ENCODE peak calls at places on chromosomes 1 and 21, in five cellular contexts. T, F, V, M and R are unnamed samples.

GRCh38 chr21:29299046-29299905 is 554 bp downstream of the BACH1 start:
- DNase-seq in T (peak; percentile 65), F (peak; percentile 60), V (peak; percentile 35), M (no peak), R (peak; percentile 87)

GRCh38 chr1:66402194-66402593 is 131.8 kb upstream of the SGIP1 start:
- DNase-seq in T (no peak), F (peak; percentile 69), V (peak; percentile 65), M (no peak), R (no peak)

GRCh38 chr1:36525166-36525565 is 42.5 kb upstream of the CSF3R start:
- DNase-seq in T (no peak), F (no peak), V (no peak), M (no peak), R (no peak)

GRCh38 chr1:46538147-46538546 is 13.3 kb downstream of the KNCN start:
- DNase-seq in T (no peak), F (no peak), V (no peak), M (no peak), R (no peak)

GRCh38 chr1:218588555-218589172 is 243.5 kb downstream of the TGFB2 start:
- DNase-seq in T (no peak), F (peak; percentile 16), V (no peak), M (no peak), R (no peak)

GRCh38 chr1:167273027-167273800 is 52.5 kb downstream of the POU2F1 start:
- DNase-seq in T (no peak), F (peak; percentile 86), V (no peak), M (peak; percentile 59), R (no peak)

GRCh38 chr1:175208773-175209492 is 16.4 kb upstream of the KIAA0040 start:
- DNase-seq in T (peak; percentile 75), F (no peak), V (no peak), M (no peak), R (no peak)

GRCh38 chr21:15437873-15438272 is 291.9 kb upstream of the USP25 start:
- DNase-seq in T (no peak), F (peak; percentile 39), V (no peak), M (no peak), R (no peak)

GRCh38 chr1:242431786-242432185 is 92.7 kb downstream of the PLD5 start:
- DNase-seq in T (no peak), F (no peak), V (no peak), M (no peak), R (no peak)

GRCh38 chr1:39170731-39171375 is 33.6 kb upstream of the MACF1 start:
- DNase-seq in T (no peak), F (no peak), V (no peak), M (peak; percentile 70), R (peak; percentile 64)

GRCh38 chr1:38014724-38015424 is 2.3 kb downstream of the UTP11 start:
- DNase-seq in T (no peak), F (no peak), V (no peak), M (no peak), R (no peak)

GRCh38 chr1:212470059-212470458 is 37.3 kb downstream of the NENF start:
- DNase-seq in T (no peak), F (peak; percentile 99), V (peak; percentile 93), M (no peak), R (no peak)

GRCh38 chr1:167305059-167305704 is 84.5 kb downstream of the POU2F1 start:
- DNase-seq in T (no peak), F (no peak), V (no peak), M (no peak), R (no peak)

GRCh38 chr1:173914366-173914871 is 2.7 kb downstream of the SERPINC1 start:
- DNase-seq in T (no peak), F (peak; percentile 24), V (no peak), M (peak; percentile 69), R (peak; percentile 62)

GRCh38 chr1:86277909-86278308 is 118.2 kb downstream of the ODF2L start:
- DNase-seq in T (no peak), F (no peak), V (no peak), M (no peak), R (no peak)

GRCh38 chr1:111290640-111291039 is at the start of gene CHIA:
- DNase-seq in T (no peak), F (peak; percentile 27), V (no peak), M (no peak), R (no peak)

GRCh38 chr1:160371691-160372208 is 4.9 kb downstream of the NHLH1 start:
- DNase-seq in T (no peak), F (no peak), V (no peak), M (no peak), R (no peak)

GRCh38 chr1:107413951-107414350 is 273.1 kb downstream of the NTNG1 start:
- DNase-seq in T (no peak), F (no peak), V (no peak), M (no peak), R (no peak)

GRCh38 chr1:115337276-115337632 is 795 bp downstream of the NGF start:
- DNase-seq in T (no peak), F (no peak), V (no peak), M (no peak), R (no peak)

GRCh38 chr1:3904006-3904842 is 4.2 kb upstream of the C1orf174 start:
- DNase-seq in T (no peak), F (no peak), V (no peak), M (no peak), R (no peak)

GRCh38 chr1:45123358-45123757 is 83.0 kb downstream of the ZSWIM5 start:
- DNase-seq in T (no peak), F (no peak), V (no peak), M (no peak), R (no peak)

GRCh38 chr21:28177008-28177603 is 815.6 kb downstream of the LTN1 start:
- DNase-seq in T (no peak), F (no peak), V (no peak), M (no peak), R (no peak)

GRCh38 chr1:155392898-155393411 is 72.3 kb downstream of the RUSC1 start:
- DNase-seq in T (no peak), F (peak; percentile 73), V (no peak), M (peak; percentile 12), R (no peak)

GRCh38 chr21:36563301-36563926 is 83.5 kb upstream of the CLDN14 start:
- DNase-seq in T (no peak), F (no peak), V (no peak), M (no peak), R (no peak)

GRCh38 chr1:183995322-183996035 is 42.0 kb downstream of the COLGALT2 start:
- DNase-seq in T (no peak), F (peak; percentile 36), V (no peak), M (peak; percentile 73), R (peak; percentile 33)

GRCh38 chr1:15833842-15834405 is 13.6 kb upstream of the SPEN start:
- DNase-seq in T (no peak), F (no peak), V (no peak), M (no peak), R (peak; percentile 22)

GRCh38 chr1:212529211-212529731 is 79.3 kb upstream of the ATF3 start:
- DNase-seq in T (no peak), F (no peak), V (no peak), M (no peak), R (no peak)

GRCh38 chr1:17742590-17742989 is 12.5 kb upstream of the ACTL8 start:
- DNase-seq in T (no peak), F (peak; percentile 75), V (peak; percentile 12), M (no peak), R (no peak)

GRCh38 chr21:42531771-42532170 is 18.1 kb downstream of the SLC37A1 start:
- DNase-seq in T (no peak), F (no peak), V (no peak), M (no peak), R (no peak)

GRCh38 chr21:42533963-42534355 is 20.3 kb downstream of the SLC37A1 start:
- DNase-seq in T (no peak), F (no peak), V (no peak), M (no peak), R (no peak)

GRCh38 chr21:42534361-42534900 is 20.8 kb downstream of the SLC37A1 start:
- DNase-seq in T (no peak), F (no peak), V (no peak), M (no peak), R (no peak)

GRCh38 chr21:42533306-42533962 is 19.8 kb downstream of the SLC37A1 start:
- DNase-seq in T (no peak), F (no peak), V (no peak), M (no peak), R (no peak)

DNA sequence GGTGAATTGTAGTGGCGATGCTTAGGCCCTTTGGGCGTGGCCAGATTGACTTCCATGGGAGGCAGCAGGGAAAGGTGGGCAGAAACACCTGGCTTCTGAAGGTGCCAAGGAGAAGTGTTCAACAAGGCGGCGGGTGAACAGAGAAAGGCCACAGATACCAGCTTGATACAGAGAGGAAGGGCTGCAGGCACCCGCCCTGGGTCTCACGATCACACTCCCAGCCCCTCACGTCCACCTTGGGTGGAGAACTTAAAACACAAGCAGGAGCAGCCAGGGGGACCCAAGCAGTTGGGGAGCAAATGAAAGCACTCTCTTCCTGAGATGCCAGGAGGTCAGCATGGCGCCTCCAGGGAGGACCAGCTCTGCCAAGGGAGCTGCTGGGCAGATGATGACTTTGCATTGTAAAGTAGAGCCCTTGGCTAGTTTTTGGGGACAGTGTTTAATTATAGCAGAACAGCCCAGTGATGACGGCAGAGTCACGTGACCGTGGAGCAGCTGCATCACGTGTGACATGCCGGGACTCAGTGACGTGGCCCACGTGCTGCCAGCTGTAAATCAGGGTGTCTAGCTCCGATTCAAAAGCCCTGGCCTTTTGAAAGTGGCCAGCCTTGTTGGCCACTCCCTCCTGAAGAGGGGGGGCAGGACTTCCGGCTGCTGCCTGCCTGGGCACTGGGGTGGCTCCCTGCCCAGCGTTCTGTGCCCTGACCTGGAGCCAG is 19.0 kb downstream of the SLC37A1 start:
- DNase-seq in T (no peak), F (no peak), V (peak; percentile 59), M (no peak), R (no peak)
- H3K4me3 ChIP-seq in T (no peak overlapping the region), F (no peak overlapping the region), V (no peak overlapping the region), M (no peak overlapping the region), R (no peak overlapping the region)

GRCh38 chr1:235225299-235225698 is 64.2 kb upstream of the RBM34 start:
- DNase-seq in T (no peak), F (no peak), V (no peak), M (no peak), R (no peak)
- H3K36me3 ChIP-seq in T (peaks cover 49% of the 10 kb centered on the region), F (peaks cover 52% of the 10 kb centered on the region), V (peaks cover 9% of the 10 kb centered on the region), M (peaks cover 12% of the 10 kb centered on the region), R (peaks cover 8% of the 10 kb centered on the region)

DNA sequence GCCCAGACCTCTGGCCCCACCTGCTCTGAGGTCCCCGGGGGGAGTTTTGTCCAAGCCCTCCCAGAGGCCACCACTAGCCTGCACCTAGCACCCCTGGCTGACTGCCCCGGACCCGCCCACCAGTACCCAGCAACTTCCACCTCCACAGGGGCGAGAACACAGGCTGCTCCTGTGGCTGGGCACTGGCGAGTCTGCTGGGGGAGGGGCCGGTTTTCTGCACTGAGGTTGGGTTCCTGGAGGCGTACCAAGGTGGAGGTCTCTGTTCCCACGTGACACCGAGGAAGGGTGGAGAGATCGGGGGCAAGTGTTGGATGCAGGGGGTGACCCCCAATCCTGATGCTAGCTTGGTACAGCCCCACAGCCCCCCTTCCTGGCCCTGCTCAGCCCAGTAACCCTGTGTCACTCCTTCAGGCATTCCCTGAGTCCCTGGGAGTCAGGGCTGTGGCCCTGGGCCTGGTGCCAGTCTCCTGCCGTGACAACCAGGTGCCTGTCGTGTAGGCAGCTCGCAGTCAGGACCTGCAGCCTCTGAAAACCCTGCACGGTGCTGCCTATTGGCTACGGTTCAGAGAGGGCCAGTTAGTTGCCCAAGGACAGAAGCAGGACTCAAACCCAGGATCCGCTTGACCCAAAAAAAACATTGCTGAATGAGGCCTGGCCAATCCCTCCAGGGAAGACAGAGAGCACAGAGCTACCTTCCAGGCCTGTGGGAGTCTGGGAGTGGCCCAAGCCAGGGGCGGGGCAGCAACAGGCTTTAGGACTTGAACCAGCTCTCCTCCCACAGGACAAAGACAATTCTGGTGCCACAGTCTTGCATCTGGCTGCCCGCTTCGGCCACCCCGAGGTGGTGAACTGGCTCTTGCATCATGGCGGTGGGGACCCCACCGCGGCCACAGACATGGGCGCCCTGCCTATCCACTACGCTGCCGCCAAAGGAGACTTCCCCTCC is 3.1 kb downstream of the ESPN start:
- DNase-seq in T (no peak), F (no peak), V (no peak), M (no peak), R (peak; percentile 62)
- H3K27me3 ChIP-seq in T (peaks cover 26% of the 10 kb centered on the region), F (peaks cover 55% of the 10 kb centered on the region), V (no peaks in the 10 kb centered on the region), M (peaks cover 12% of the 10 kb centered on the region), R (peaks cover 45% of the 10 kb centered on the region)

GRCh38 chr1:22654692-22655091 is 1.7 kb downstream of the C1QB start:
- DNase-seq in T (no peak), F (no peak), V (no peak), M (no peak), R (peak; percentile 73)
- H3K4me3 ChIP-seq in T (no peak overlapping the region), F (no peak overlapping the region), V (peak overlapping the region; percentile 48), M (no peak overlapping the region), R (no peak overlapping the region)